ENCODE peak calls at places on chromosomes 3 and 15, in eight cellular contexts. Q is PC-3, H is thoracic aorta, C is lower lobe of right lung, J is AG04450, A is HCT116, N is GM23338, D is heart left ventricle. Y is an unnamed sample.

GRCh38 chr3:127157181-127157828 is 35.6 kb upstream of the PRR23E start:
- DNase-seq in A (no peak), J (no peak), C (no peak), D (no peak), Q (no peak), H (no peak), N (no peak), Y (no peak)

GRCh38 chr3:183069086-183069485 is 30.2 kb downstream of the MCCC1 start:
- DNase-seq in J (no peak), H (no peak), C (no peak), D (no peak), Q (no peak), N (no peak), A (no peak), Y (no peak)

GRCh38 chr15:83970290-83970890 is 265.2 kb upstream of the GOLGA6L4 start:
- DNase-seq in J (no peak), D (no peak), N (no peak), Q (no peak), C (no peak), A (no peak), H (no peak), Y (no peak)

GRCh38 chr3:15256861-15257341 is 50.9 kb downstream of the CAPN7 start:
- DNase-seq in C (no peak), H (no peak), J (no peak), D (no peak), A (no peak), N (no peak), Q (no peak), Y (no peak)

GRCh38 chr3:123365450-123366143 is 83.3 kb downstream of the ADCY5 start:
- DNase-seq in J (no peak), N (peak; percentile 84), C (no peak), Q (peak; percentile 75), A (peak; percentile 33), D (no peak), H (no peak), Y (no peak)

GRCh38 chr3:107589454-107589853 is 66.7 kb downstream of the BBX start:
- DNase-seq in C (no peak), D (no peak), A (no peak), Q (no peak), H (no peak), J (no peak), N (no peak), Y (no peak)

GRCh38 chr3:2514031-2514430 is 415.4 kb downstream of the CNTN4 start:
- DNase-seq in J (no peak), A (no peak), H (no peak), C (no peak), N (no peak), D (no peak), Q (no peak), Y (no peak)

GRCh38 chr3:167066977-167067843 is 312.9 kb downstream of the ZBBX start:
- DNase-seq in J (no peak), D (no peak), H (no peak), A (no peak), Q (peak; percentile 44), C (peak; percentile 44), N (no peak), Y (no peak)

GRCh38 chr15:34223904-34224596 is 766 bp upstream of the EMC4 start:
- DNase-seq in N (peak; percentile 19), J (no peak), H (no peak), D (no peak), Q (no peak), C (no peak), A (no peak), Y (no peak)

GRCh38 chr15:22265056-22265945 is 185.0 kb downstream of the OR4M2 start:
- DNase-seq in H (no peak), C (no peak), N (no peak), A (no peak), J (no peak), D (no peak), Q (no peak), Y (no peak)

GRCh38 chr15:31309893-31310606 is 16.6 kb upstream of the KLF13 start:
- DNase-seq in C (no peak), D (no peak), N (no peak), A (no peak), Q (no peak), H (no peak), J (no peak), Y (no peak)

GRCh38 chr3:123773681-123774431 is 110.3 kb downstream of the MYLK start:
- DNase-seq in D (no peak), C (no peak), J (peak; percentile 44), H (no peak), A (no peak), Q (no peak), N (no peak), Y (peak; percentile 97)

GRCh38 chr3:126923895-126924294 is 59.0 kb upstream of the PLXNA1 start:
- DNase-seq in A (no peak), N (no peak), J (no peak), C (no peak), Q (no peak), H (no peak), D (no peak), Y (no peak)

GRCh38 chr3:79521221-79521848 is 246.5 kb downstream of the ROBO1 start:
- DNase-seq in A (peak; percentile 8), N (peak; percentile 72), C (no peak), Q (peak; percentile 84), J (no peak), D (no peak), H (no peak), Y (no peak)

GRCh38 chr3:94561094-94561493 is 498.2 kb downstream of the NSUN3 start:
- DNase-seq in N (no peak), C (no peak), D (no peak), J (no peak), Q (no peak), A (no peak), H (no peak), Y (no peak)

GRCh38 chr3:141401095-141401494 is 32.8 kb downstream of the ZBTB38 start:
- DNase-seq in H (no peak), N (no peak), J (no peak), A (no peak), Q (no peak), C (no peak), D (no peak), Y (no peak)

GRCh38 chr15:41882689-41883483 is 11.0 kb downstream of the SPTBN5 start:
- DNase-seq in J (no peak), H (no peak), Q (no peak), N (no peak), D (no peak), C (no peak), A (no peak), Y (no peak)

GRCh38 chr3:100400424-100400781 is 486 bp downstream of the TOMM70 start:
- DNase-seq in D (no peak), C (no peak), A (no peak), H (no peak), N (peak; percentile 28), J (no peak), Q (peak; percentile 26), Y (no peak)

GRCh38 chr3:52495096-52495495 is at the start of gene STAB1:
- DNase-seq in H (no peak), C (peak; percentile 67), A (no peak), D (peak; percentile 85), J (no peak), N (no peak), Q (no peak), Y (no peak)

GRCh38 chr3:13541691-13542090 is 7.2 kb upstream of the FBLN2 start:
- DNase-seq in H (no peak), D (no peak), Q (no peak), N (no peak), C (no peak), A (no peak), J (no peak), Y (no peak)

GRCh38 chr3:122000936-122001605 is 21.0 kb downstream of the ILDR1 start:
- DNase-seq in C (no peak), Q (no peak), D (no peak), N (peak; percentile 29), A (no peak), H (no peak), J (no peak), Y (no peak)

GRCh38 chr3:196662033-196662432 is 22.5 kb downstream of the NRROS start:
- DNase-seq in D (no peak), J (no peak), C (no peak), N (no peak), H (no peak), Q (no peak), A (no peak), Y (no peak)

GRCh38 chr15:40435331-40436089 is 5.2 kb upstream of the BAHD1 start:
- DNase-seq in A (no peak), H (no peak), N (no peak), C (no peak), Q (no peak), D (peak; percentile 56), J (no peak), Y (no peak)

GRCh38 chr3:50950591-50950990 is 275.9 kb downstream of the DOCK3 start:
- DNase-seq in C (no peak), Q (no peak), J (no peak), A (no peak), N (no peak), D (no peak), H (no peak), Y (no peak)
- H3K4me3 ChIP-seq in C (no peak overlapping the region), Q (no peak overlapping the region), J (peak overlapping the region; percentile 34), A (no peak overlapping the region), N (no peak overlapping the region), D (no peak overlapping the region), H (no peak overlapping the region), Y (no peak overlapping the region)

DNA sequence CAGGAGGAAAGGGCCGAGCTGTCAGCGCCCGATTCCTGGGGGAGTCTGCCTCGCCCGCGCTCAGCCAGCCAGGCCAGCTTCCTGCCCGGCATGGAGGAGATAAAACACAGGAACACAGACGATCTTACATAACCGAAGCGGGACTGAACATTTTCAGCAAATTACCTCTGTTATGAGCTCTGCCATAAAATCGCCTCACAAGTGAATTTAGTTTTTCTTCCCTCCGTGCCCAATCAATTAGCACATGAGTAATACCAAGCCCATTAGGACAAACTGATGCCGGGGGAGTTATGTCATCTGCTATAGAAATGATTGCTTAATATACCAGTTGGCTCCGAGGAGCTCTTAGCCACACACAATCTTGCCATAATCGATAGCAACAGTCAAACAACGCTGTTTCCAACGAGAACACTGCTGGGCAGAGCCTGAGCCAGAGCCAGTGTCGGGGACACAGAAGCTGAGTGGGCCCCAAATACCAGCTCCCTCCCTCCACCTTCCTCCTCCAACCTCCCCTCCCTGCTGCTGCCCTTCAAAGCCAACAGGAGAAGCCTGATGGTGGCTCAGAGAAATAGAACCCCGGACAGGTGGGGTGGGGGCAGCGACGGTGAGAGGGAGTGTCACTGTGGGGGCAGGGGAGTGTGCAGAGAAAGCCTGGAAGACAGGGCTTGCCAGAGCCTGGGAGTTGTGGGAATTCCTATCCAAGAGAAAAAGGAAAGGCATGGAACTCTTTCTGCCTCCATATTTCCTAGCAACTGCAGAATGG is 279.4 kb upstream of the TLE3 start:
- DNase-seq in C (no peak), Q (no peak), D (peak; percentile 85), H (no peak), A (no peak), J (no peak), N (peak; percentile 61), Y (peak; percentile 24)
- H3K4me3 ChIP-seq in C (peak overlapping the region; percentile 20), Q (no peak overlapping the region), D (peak overlapping the region; percentile 20), H (peak overlapping the region; percentile 65), A (no peak overlapping the region), J (no peak overlapping the region), N (peak overlapping the region; percentile 81), Y (no peak overlapping the region)

GRCh38 chr3:25661694-25662455 is 2.8 kb downstream of the TOP2B start:
- DNase-seq in A (no peak), J (no peak), N (no peak), D (no peak), Q (peak; percentile 10), C (no peak), H (no peak), Y (no peak)
- H3K4me3 ChIP-seq in A (no peak overlapping the region), J (peak overlapping the region; percentile 77), N (peak overlapping the region; percentile 68), D (peak overlapping the region; percentile 88), Q (peak overlapping the region; percentile 86), C (peak overlapping the region; percentile 82), H (peak overlapping the region; percentile 94), Y (no peak overlapping the region)

GRCh38 chr3:147191795-147192385 is 214.5 kb downstream of the ZIC4 start:
- DNase-seq in J (peak; percentile 61), A (peak; percentile 68), Q (peak; percentile 82), H (no peak), C (no peak), N (peak; percentile 90), D (no peak), Y (peak; percentile 52)
- H3K4me3 ChIP-seq in J (no peak overlapping the region), A (no peak overlapping the region), Q (no peak overlapping the region), H (no peak overlapping the region), C (no peak overlapping the region), N (no peak overlapping the region), D (no peak overlapping the region), Y (no peak overlapping the region)

Y was measured in AG09309.